ENCODE peak calls at places on chromosomes 1 and 21, in five cellular contexts. E, D, X, Y and Z are unnamed samples.

GRCh38 chr1:231695439-231696255 is 69.1 kb downstream of the DISC1 start:
- DNase-seq in E (no peak), D (no peak), X (no peak), Y (peak; percentile 34), Z (no peak)

GRCh38 chr21:42207426-42207825 is 11.5 kb upstream of the ABCG1 start:
- DNase-seq in E (no peak), D (no peak), X (no peak), Y (no peak), Z (no peak)

GRCh38 chr1:11740258-11741192 is 4.6 kb downstream of the AGTRAP start:
- DNase-seq in E (peak; percentile 11), D (no peak), X (no peak), Y (no peak), Z (no peak)

GRCh38 chr1:163307479-163308171 is 14.1 kb upstream of the NUF2 start:
- DNase-seq in E (no peak), D (no peak), X (no peak), Y (no peak), Z (peak; percentile 41)

GRCh38 chr1:9869831-9870251 is 40.2 kb downstream of the CTNNBIP1 start:
- DNase-seq in E (no peak), D (no peak), X (no peak), Y (no peak), Z (no peak)

GRCh38 chr21:33396966-33397365 is 6.2 kb upstream of the IFNGR2 start:
- DNase-seq in E (no peak), D (no peak), X (no peak), Y (no peak), Z (peak; percentile 85)

GRCh38 chr21:32306021-32306780 is 7.5 kb downstream of the MRAP start:
- DNase-seq in E (no peak), D (no peak), X (no peak), Y (peak; percentile 67), Z (no peak)

GRCh38 chr21:29379517-29380054 is 80.9 kb downstream of the BACH1 start:
- DNase-seq in E (no peak), D (no peak), X (no peak), Y (no peak), Z (no peak)

GRCh38 chr1:232558974-232559373 is 71.0 kb downstream of the SIPA1L2 start:
- DNase-seq in E (no peak), D (no peak), X (no peak), Y (no peak), Z (no peak)

GRCh38 chr1:243483952-243484351 is 228.1 kb downstream of the SDCCAG8 start:
- DNase-seq in E (no peak), D (no peak), X (no peak), Y (no peak), Z (no peak)

GRCh38 chr1:91582431-91582921 is 81.8 kb downstream of the CDC7 start:
- DNase-seq in E (no peak), D (peak; percentile 24), X (no peak), Y (no peak), Z (peak; percentile 95)

GRCh38 chr1:3948344-3948743 is 48.3 kb upstream of the C1orf174 start:
- DNase-seq in E (no peak), D (no peak), X (no peak), Y (no peak), Z (no peak)

GRCh38 chr1:226870323-226871046 is at the start of gene PSEN2:
- DNase-seq in E (peak; percentile 45), D (peak; percentile 80), X (peak; percentile 75), Y (peak; percentile 16), Z (no peak)

GRCh38 chr1:169363046-169363756 is 4.4 kb downstream of the NME7 start:
- DNase-seq in E (no peak), D (no peak), X (no peak), Y (no peak), Z (peak; percentile 72)

GRCh38 chr1:93701619-93702018 is 20.0 kb upstream of the BCAR3 start:
- DNase-seq in E (no peak), D (no peak), X (no peak), Y (no peak), Z (peak; percentile 97)

GRCh38 chr1:228494044-228494353 is 6.8 kb downstream of the RNF187 start:
- DNase-seq in E (no peak), D (no peak), X (no peak), Y (no peak), Z (no peak)

GRCh38 chr1:81157686-81158085 is 643.0 kb upstream of the ADGRL2 start:
- DNase-seq in E (no peak), D (no peak), X (no peak), Y (no peak), Z (no peak)

GRCh38 chr21:44403106-44404020 is 49.9 kb downstream of the TRPM2 start:
- DNase-seq in E (no peak), D (no peak), X (no peak), Y (no peak), Z (no peak)

GRCh38 chr1:26434161-26434752 is 2.1 kb downstream of the DHDDS start:
- DNase-seq in E (no peak), D (no peak), X (no peak), Y (no peak), Z (no peak)

GRCh38 chr1:175216444-175216843 is 23.9 kb upstream of the KIAA0040 start:
- DNase-seq in E (no peak), D (no peak), X (no peak), Y (no peak), Z (no peak)

GRCh38 chr1:244869364-244869827 is 5.1 kb upstream of the HNRNPU start:
- DNase-seq in E (no peak), D (no peak), X (no peak), Y (no peak), Z (no peak)

GRCh38 chr1:37631039-37631428 is 3.7 kb downstream of the RSPO1 start:
- DNase-seq in E (no peak), D (no peak), X (no peak), Y (no peak), Z (no peak)

GRCh38 chr1:77986810-77987209 is 7.9 kb upstream of the FUBP1 start:
- DNase-seq in E (no peak), D (no peak), X (no peak), Y (no peak), Z (no peak)